ENCODE peak calls at places on chromosomes 2 and 18, in eight cellular contexts. B is cortex of kidney, S is PC-9, H is dermis blood vessel endothelial cell, A is COLO829, Z is H7, J is NCI-H1694 treated with DMSO at 0.1 percent for 48 hours, O is WTC11. P is an unnamed sample.

GRCh38 chr2:58019209-58019608 is 27.4 kb upstream of the VRK2 start:
- DNase-seq in O (no peak), H (no peak), Z (no peak), S (no peak), A (peak; percentile 9), B (no peak), J (no peak), P (no peak)

GRCh38 chr2:240468300-240469238 is 33.1 kb downstream of the GPC1 start:
- DNase-seq in Z (peak; percentile 71), A (no peak), H (no peak), O (peak; percentile 14), S (peak; percentile 15), J (no peak), B (no peak), P (no peak)

GRCh38 chr18:45355944-45356520 is 259.2 kb upstream of the SLC14A2 start:
- DNase-seq in H (no peak), B (no peak), J (no peak), Z (no peak), O (no peak), A (no peak), S (no peak), P (no peak)

GRCh38 chr2:59233910-59234309 is 992.8 kb upstream of the FANCL start:
- DNase-seq in J (no peak), H (no peak), S (no peak), B (no peak), O (no peak), A (no peak), Z (no peak), P (no peak)

GRCh38 chr18:48348739-48349138 is 60.4 kb downstream of the ZBTB7C start:
- DNase-seq in A (no peak), J (no peak), B (no peak), S (no peak), O (no peak), H (no peak), Z (no peak), P (no peak)

GRCh38 chr2:227472265-227473018 is 486 bp downstream of the AGFG1 start:
- DNase-seq in H (peak; percentile 63), A (no peak), B (no peak), Z (peak; percentile 90), O (peak; percentile 39), S (peak; percentile 62), J (no peak), P (peak; percentile 72)

GRCh38 chr18:63606526-63606925 is 19.4 kb downstream of the SERPINB13 start:
- DNase-seq in A (no peak), J (no peak), B (no peak), Z (no peak), O (no peak), S (no peak), H (no peak), P (no peak)

GRCh38 chr18:9803698-9804516 is 81.9 kb upstream of the TXNDC2 start:
- DNase-seq in Z (peak; percentile 46), A (no peak), H (peak; percentile 35), O (peak; percentile 28), S (no peak), B (no peak), J (peak; percentile 51), P (no peak)

GRCh38 chr2:216343221-216343985 is 28.9 kb downstream of the MARCHF4 start:
- DNase-seq in S (no peak), O (no peak), J (no peak), B (no peak), H (no peak), A (no peak), Z (no peak), P (no peak)

GRCh38 chr18:56175309-56175708 is 463.1 kb downstream of the TXNL1 start:
- DNase-seq in S (no peak), B (no peak), H (no peak), Z (no peak), A (no peak), J (no peak), O (no peak), P (no peak)

GRCh38 chr2:186459009-186459408 is 27.1 kb upstream of the ZC3H15 start:
- DNase-seq in O (no peak), S (no peak), J (no peak), H (peak; percentile 37), B (no peak), Z (no peak), A (no peak), P (no peak)

GRCh38 chr2:95072424-95072823 is 46.9 kb downstream of the MAL start:
- DNase-seq in S (no peak), Z (no peak), O (no peak), A (no peak), J (no peak), H (no peak), B (no peak), P (no peak)

GRCh38 chr2:97355887-97356286 is 233.8 kb downstream of the ANKRD36B start:
- DNase-seq in S (no peak), A (no peak), B (no peak), H (peak; percentile 12), J (no peak), O (peak; percentile 17), Z (peak; percentile 16), P (no peak)

GRCh38 chr2:61460168-61460567 is 10.7 kb downstream of the USP34 start:
- DNase-seq in A (peak; percentile 78), B (no peak), O (no peak), H (peak; percentile 90), Z (no peak), S (no peak), J (no peak), P (no peak)

GRCh38 chr2:238439093-238439849 is 12.5 kb downstream of the ASB1 start:
- DNase-seq in O (no peak), A (no peak), S (peak; percentile 89), Z (no peak), B (no peak), J (no peak), H (peak; percentile 56), P (no peak)

GRCh38 chr2:128306081-128306930 is 12.4 kb downstream of the HS6ST1 start:
- DNase-seq in O (no peak), B (no peak), J (peak; percentile 65), Z (peak; percentile 91), A (no peak), S (peak; percentile 69), H (peak; percentile 18), P (peak; percentile 92)

GRCh38 chr18:40832362-40832761 is 1122.7 kb upstream of the PIK3C3 start:
- DNase-seq in O (no peak), S (no peak), H (no peak), A (no peak), J (no peak), Z (no peak), B (no peak), P (no peak)